ENCODE peak calls at places on chromosome 5, in nine cellular contexts. X, G, D, S, L, H, M, I and J are unnamed samples.

GRCh38 chr5:80194470-80194869 is 61.4 kb downstream of the SERINC5 start:
- DNase-seq in X (no peak), G (no peak), D (no peak), S (no peak), L (no peak), H (no peak), M (no peak), I (no peak), J (no peak)

GRCh38 chr5:135110941-135111596 is 77.0 kb upstream of the PITX1 start:
- DNase-seq in X (no peak), G (peak), D (no peak), S (no peak), L (no peak), H (no peak), M (no peak), I (no peak), J (no peak)

GRCh38 chr5:107300928-107301327 is 369.8 kb downstream of the EFNA5 start:
- DNase-seq in X (no peak), G (no peak), D (no peak), S (no peak), L (no peak), H (no peak), M (no peak), I (no peak), J (no peak)

GRCh38 chr5:149837680-149838269 is 106.8 kb downstream of the PDE6A start:
- DNase-seq in X (peak), G (peak), D (no peak), S (peak), L (peak), H (no peak), M (peak), I (no peak), J (peak)

GRCh38 chr5:73701566-73701965 is 75.6 kb downstream of the ARHGEF28 start:
- DNase-seq in X (no peak), G (no peak), D (no peak), S (no peak), L (no peak), H (no peak), M (no peak), I (no peak), J (no peak)

GRCh38 chr5:114243281-114243982 is 118.4 kb upstream of the KCNN2 start:
- DNase-seq in X (no peak), G (no peak), D (no peak), S (no peak), L (no peak), H (no peak), M (no peak), I (no peak), J (no peak)

GRCh38 chr5:5270958-5271605 is 131.0 kb downstream of the ADAMTS16 start:
- DNase-seq in X (peak), G (peak), D (no peak), S (peak), L (peak), H (peak), M (peak), I (no peak), J (peak)

GRCh38 chr5:9829621-9830020 is 199.5 kb upstream of the TAS2R1 start:
- DNase-seq in X (no peak), G (no peak), D (no peak), S (no peak), L (no peak), H (no peak), M (no peak), I (no peak), J (no peak)

GRCh38 chr5:106923409-106923808 is 747.3 kb downstream of the EFNA5 start:
- DNase-seq in X (no peak), G (no peak), D (no peak), S (no peak), L (no peak), H (no peak), M (no peak), I (no peak), J (no peak)

GRCh38 chr5:142358648-142359047 is 33.8 kb upstream of the SPRY4 start:
- DNase-seq in X (no peak), G (no peak), D (no peak), S (no peak), L (no peak), H (no peak), M (no peak), I (no peak), J (no peak)

GRCh38 chr5:2123874-2124273 is 241.1 kb upstream of the IRX4 start:
- DNase-seq in X (no peak), G (no peak), D (no peak), S (no peak), L (no peak), H (no peak), M (no peak), I (no peak), J (no peak)

GRCh38 chr5:98514106-98514665 is 259.3 kb upstream of the RGMB start:
- DNase-seq in X (no peak), G (no peak), D (no peak), S (no peak), L (no peak), H (no peak), M (no peak), I (no peak), J (no peak)

GRCh38 chr5:65482727-65483473 is 1.2 kb upstream of the ADAMTS6 start:
- DNase-seq in X (peak), G (no peak), D (no peak), S (peak), L (peak), H (no peak), M (no peak), I (no peak), J (peak)

GRCh38 chr5:165014439-165014838 is 1509.0 kb downstream of the MAT2B start:
- DNase-seq in X (no peak), G (no peak), D (no peak), S (no peak), L (no peak), H (no peak), M (no peak), I (no peak), J (no peak)

GRCh38 chr5:6449465-6450158 is 953 bp downstream of the UBE2QL1 start:
- DNase-seq in X (no peak), G (no peak), D (no peak), S (no peak), L (no peak), H (no peak), M (no peak), I (peak), J (no peak)

GRCh38 chr5:150026682-150027172 is 26.2 kb downstream of the HMGXB3 start:
- DNase-seq in X (no peak), G (no peak), D (no peak), S (no peak), L (no peak), H (no peak), M (no peak), I (no peak), J (no peak)

GRCh38 chr5:123916331-123917121 is 404.5 kb downstream of the CSNK1G3 start:
- DNase-seq in X (peak), G (no peak), D (no peak), S (no peak), L (no peak), H (no peak), M (no peak), I (no peak), J (no peak)

GRCh38 chr5:13866792-13867191 is 77.7 kb downstream of the DNAH5 start:
- DNase-seq in X (peak), G (no peak), D (no peak), S (no peak), L (peak), H (no peak), M (no peak), I (peak), J (peak)

GRCh38 chr5:43313854-43314457 is 744 bp upstream of the HMGCS1 start:
- DNase-seq in X (peak), G (no peak), D (no peak), S (peak), L (peak), H (peak), M (no peak), I (peak), J (peak)

GRCh38 chr5:33832904-33833575 is 58.8 kb downstream of the ADAMTS12 start:
- DNase-seq in X (no peak), G (no peak), D (no peak), S (no peak), L (no peak), H (no peak), M (no peak), I (no peak), J (no peak)

GRCh38 chr5:90421136-90421535 is 11.6 kb upstream of the CETN3 start:
- DNase-seq in X (peak), G (no peak), D (no peak), S (no peak), L (peak), H (no peak), M (peak), I (no peak), J (no peak)

GRCh38 chr5:73306741-73307275 is 133.8 kb downstream of the TMEM174 start:
- DNase-seq in X (peak), G (no peak), D (no peak), S (no peak), L (no peak), H (no peak), M (no peak), I (no peak), J (no peak)

GRCh38 chr5:97480313-97480712 is 297.3 kb upstream of the RIOK2 start:
- DNase-seq in X (no peak), G (no peak), D (no peak), S (no peak), L (no peak), H (no peak), M (no peak), I (no peak), J (no peak)

GRCh38 chr5:97476852-97477534 is 293.9 kb upstream of the RIOK2 start:
- DNase-seq in X (no peak), G (no peak), D (no peak), S (no peak), L (no peak), H (no peak), M (no peak), I (no peak), J (no peak)

GRCh38 chr5:97475847-97476246 is 292.8 kb upstream of the RIOK2 start:
- DNase-seq in X (no peak), G (no peak), D (no peak), S (no peak), L (no peak), H (no peak), M (no peak), I (no peak), J (no peak)

GRCh38 chr5:97478513-97478912 is 295.5 kb upstream of the RIOK2 start:
- DNase-seq in X (peak), G (no peak), D (no peak), S (no peak), L (peak), H (peak), M (no peak), I (no peak), J (no peak)
- H3K27ac ChIP-seq in X (peak), G (no peak), D (no peak), S (no peak), L (peak), H (peak), M (no peak), I (no peak), J (no peak)

DNA sequence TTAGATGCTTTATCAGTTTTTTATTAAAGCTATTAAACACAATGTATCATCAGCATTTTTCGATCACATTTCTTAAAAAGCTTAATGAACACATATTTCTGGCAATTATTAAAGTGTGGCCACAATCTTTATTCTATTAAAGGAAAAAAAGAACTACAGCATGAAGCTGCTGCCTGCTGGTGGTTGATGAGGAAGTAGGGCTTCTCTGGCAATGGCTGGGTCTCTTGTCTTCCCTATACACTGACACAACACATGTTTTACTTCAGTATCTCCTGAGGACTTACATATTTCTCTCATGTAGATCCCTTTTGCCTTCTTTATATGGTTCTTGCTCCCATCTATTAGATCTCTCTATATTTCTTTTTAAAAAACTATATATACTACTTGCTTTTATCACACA is 590.7 kb downstream of the RAB3C start:
- DNase-seq in X (peak), G (no peak), D (no peak), S (no peak), L (no peak), H (no peak), M (no peak), I (no peak), J (no peak)
- TF ChIP-seq CTCF in X (peak), G (no peak), D (peak), S (no peak), L (no peak), H (no peak), M (no peak), I (no peak), J (no peak)

DNA sequence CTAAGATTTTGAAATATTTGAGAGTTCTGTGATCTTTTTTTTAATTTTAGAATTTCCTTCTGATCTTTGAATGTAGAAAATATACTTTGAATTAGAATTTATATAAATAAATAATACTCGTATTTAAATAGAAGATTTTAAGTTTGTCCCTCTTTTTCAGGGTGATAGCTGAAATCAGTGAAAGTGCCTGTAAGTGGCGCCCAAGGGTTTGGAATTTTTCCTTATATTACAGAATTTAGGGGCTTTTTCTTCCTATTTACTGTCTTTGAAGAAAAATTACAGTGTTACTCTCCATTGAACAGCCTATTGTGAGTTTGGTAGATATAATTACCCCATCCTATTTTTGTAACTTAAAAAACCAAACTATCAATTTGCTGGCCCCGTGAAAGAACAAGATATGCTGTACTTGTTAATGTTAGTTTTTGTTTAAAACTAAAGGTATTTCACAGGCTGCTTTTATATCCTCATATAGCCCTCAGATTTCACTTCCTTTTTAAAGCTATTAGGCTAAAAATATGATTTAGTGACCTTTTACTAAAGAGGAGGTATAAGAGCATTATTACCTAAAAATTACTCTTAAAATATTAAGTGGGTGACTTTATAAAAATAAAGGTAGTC is 3.2 kb downstream of the MAP3K1 start:
- DNase-seq in X (peak), G (no peak), D (no peak), S (no peak), L (no peak), H (no peak), M (no peak), I (no peak), J (no peak)
- H3K27ac ChIP-seq in X (no peak), G (no peak), D (peak), S (no peak), L (no peak), H (no peak), M (peak), I (peak), J (peak)

DNA sequence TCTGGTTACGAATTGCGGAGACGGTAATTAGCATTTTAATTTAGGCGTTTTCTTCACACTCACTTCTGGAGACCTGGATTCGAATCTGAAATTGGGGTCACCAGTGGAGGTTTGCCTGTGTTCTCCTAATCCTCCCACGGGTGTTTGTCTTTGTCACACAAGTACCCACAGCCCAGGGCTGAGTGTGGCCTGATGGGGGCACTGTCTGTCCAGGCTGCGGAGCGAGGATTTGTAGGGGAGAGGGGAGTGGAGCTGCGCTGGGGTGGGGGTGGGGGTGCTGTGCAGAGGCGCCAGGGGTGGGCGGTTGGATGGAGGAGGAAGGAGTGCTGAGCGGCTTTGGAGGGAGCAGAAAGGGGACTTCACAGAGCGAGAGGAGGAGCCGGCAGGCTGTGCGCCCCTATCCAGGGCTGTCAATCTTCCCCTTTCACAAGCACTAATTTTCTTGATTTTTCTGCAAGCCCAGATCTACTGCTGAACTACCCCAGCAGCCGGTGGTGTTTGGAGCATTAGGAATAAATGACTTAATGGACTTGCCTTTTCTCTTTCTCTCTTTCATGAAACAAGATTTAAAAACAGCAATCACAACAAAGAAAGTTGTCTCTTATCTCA is 53.1 kb downstream of the TSPAN17 start:
- DNase-seq in X (peak), G (no peak), D (no peak), S (no peak), L (peak), H (no peak), M (no peak), I (no peak), J (peak)
- TF ChIP-seq CTCF in X (peak), G (no peak), D (no peak), S (no peak), L (peak), H (no peak), M (no peak), I (no peak), J (peak)

DNA sequence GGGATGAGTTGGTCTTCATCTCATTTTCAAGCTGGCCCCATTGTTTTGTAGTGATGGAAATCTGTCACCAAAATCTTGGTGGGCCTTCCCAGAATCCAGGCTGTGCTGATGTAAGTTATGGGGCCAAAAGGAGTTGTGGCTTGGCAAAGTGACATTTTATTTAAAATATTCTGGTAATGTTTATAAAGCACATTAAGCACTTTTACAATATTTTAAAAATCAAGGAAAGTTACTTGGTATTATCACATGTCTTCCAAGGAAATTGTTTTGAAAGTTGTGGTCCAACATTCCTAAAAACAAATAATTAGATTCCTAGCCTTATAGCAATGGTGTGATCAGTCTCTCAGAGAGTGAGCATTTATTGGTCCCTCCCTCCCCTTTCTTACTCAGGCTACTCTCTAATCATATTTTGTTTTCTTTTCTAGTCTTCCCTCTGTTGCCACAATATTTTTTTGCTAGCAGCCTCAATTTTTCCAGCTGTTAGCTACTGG is 407.9 kb upstream of the ZNF608 start:
- DNase-seq in X (peak), G (no peak), D (no peak), S (no peak), L (no peak), H (no peak), M (no peak), I (no peak), J (no peak)
- H3K27ac ChIP-seq in X (no peak), G (no peak), D (no peak), S (no peak), L (no peak), H (no peak), M (no peak), I (no peak), J (no peak)

GRCh38 chr5:77518304-77518703 is 26.2 kb upstream of the WDR41 start:
- DNase-seq in X (peak), G (no peak), D (no peak), S (no peak), L (peak), H (no peak), M (no peak), I (peak), J (no peak)
- TF ChIP-seq CTCF in X (no peak), G (peak), D (peak), S (no peak), L (peak), H (no peak), M (no peak), I (peak), J (no peak)

GRCh38 chr5:79070002-79070567 is 518 bp downstream of the BHMT2 start:
- DNase-seq in X (peak), G (peak), D (no peak), S (no peak), L (no peak), H (peak), M (no peak), I (no peak), J (peak)
- H3K27ac ChIP-seq in X (no peak), G (peak), D (peak), S (no peak), L (no peak), H (peak), M (no peak), I (no peak), J (peak)

GRCh38 chr5:172940242-172941066 is 18.8 kb upstream of the RPL26L1 start:
- DNase-seq in X (no peak), G (no peak), D (no peak), S (no peak), L (no peak), H (no peak), M (no peak), I (no peak), J (no peak)

GRCh38 chr5:172941067-172941516 is 18.1 kb upstream of the RPL26L1 start:
- DNase-seq in X (peak), G (no peak), D (no peak), S (no peak), L (no peak), H (no peak), M (no peak), I (no peak), J (no peak)

GRCh38 chr5:172939561-172939960 is 19.7 kb upstream of the RPL26L1 start:
- DNase-seq in X (no peak), G (peak), D (no peak), S (no peak), L (peak), H (no peak), M (no peak), I (no peak), J (no peak)

GRCh38 chr5:172936441-172936840 is 22.8 kb upstream of the RPL26L1 start:
- DNase-seq in X (no peak), G (no peak), D (no peak), S (no peak), L (no peak), H (no peak), M (no peak), I (no peak), J (no peak)

DNA sequence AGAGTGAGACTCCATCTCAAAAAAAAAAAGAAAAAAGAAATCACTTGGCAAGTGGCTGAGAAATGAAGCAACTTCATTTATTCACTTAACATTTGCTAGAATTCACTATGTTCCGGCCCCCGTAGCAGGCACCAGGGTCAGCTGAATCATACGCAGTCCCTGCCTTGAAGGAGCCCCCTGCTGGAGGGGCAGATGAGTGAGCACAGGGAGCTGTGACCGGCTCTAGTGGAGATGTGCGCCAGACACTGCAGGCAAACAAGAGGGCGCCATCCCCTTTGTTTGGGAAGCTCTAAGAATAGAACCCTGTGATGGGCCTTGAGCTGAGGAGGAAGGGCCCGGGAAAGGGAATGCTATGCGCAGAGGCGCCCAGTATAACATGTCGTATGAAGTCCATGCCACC is 20.2 kb upstream of the RPL26L1 start:
- DNase-seq in X (peak), G (no peak), D (no peak), S (no peak), L (peak), H (no peak), M (no peak), I (no peak), J (no peak)
- TF ChIP-seq CTCF in X (peak), G (peak), D (no peak), S (no peak), L (peak), H (no peak), M (peak), I (peak), J (no peak)